ENCODE peak calls at places on chromosomes 11 and 22, in ten cellular contexts. C, G, T, B, E, K, R, X, A and M are unnamed samples.

GRCh38 chr11:64661146-64661545 is 61.9 kb downstream of the NRXN2 start:
- DNase-seq in R (no peak), G (no peak), C (peak), B (no peak), X (no peak), A (no peak), K (peak), E (no peak), T (no peak), M (peak)

GRCh38 chr11:64809781-64810241 is 540 bp downstream of the MEN1 start:
- DNase-seq in B (no peak), T (no peak), E (no peak), X (no peak), A (no peak), G (peak), C (peak), R (no peak), K (peak), M (no peak)

GRCh38 chr11:92501346-92501745 is 276.7 kb downstream of the FAT3 start:
- DNase-seq in C (no peak), T (no peak), B (no peak), G (no peak), R (no peak), E (no peak), X (no peak), K (no peak), A (no peak), M (no peak)

GRCh38 chr22:17997456-17997855 is 26.9 kb downstream of the MICAL3 start:
- DNase-seq in G (no peak), E (no peak), C (peak), T (peak), R (no peak), A (no peak), B (no peak), X (no peak), K (no peak), M (peak)

GRCh38 chr11:67504023-67504949 is 877 bp downstream of the PITPNM1 start:
- DNase-seq in G (peak), B (no peak), R (peak), A (no peak), E (no peak), X (no peak), K (peak), C (peak), T (no peak), M (peak)

GRCh38 chr11:120682026-120682649 is 170.6 kb downstream of the GRIK4 start:
- DNase-seq in T (no peak), A (no peak), R (no peak), C (no peak), G (no peak), K (no peak), E (no peak), B (no peak), X (no peak), M (no peak)

GRCh38 chr11:126352934-126353801 is 2.3 kb upstream of the ST3GAL4 start:
- DNase-seq in A (no peak), K (no peak), E (no peak), G (peak), R (no peak), X (no peak), C (peak), B (no peak), T (no peak), M (peak)

GRCh38 chr22:27637604-27638003 is 164.0 kb downstream of the MN1 start:
- DNase-seq in A (no peak), X (no peak), E (no peak), K (no peak), T (no peak), C (peak), B (peak), R (no peak), G (no peak), M (peak)

GRCh38 chr11:35267504-35267903 is 128.5 kb downstream of the CD44 start:
- DNase-seq in B (peak), G (no peak), X (no peak), K (no peak), T (no peak), E (no peak), C (peak), R (no peak), A (no peak), M (peak)

GRCh38 chr11:83070044-83070877 is 1.4 kb downstream of the RAB30 start:
- DNase-seq in X (no peak), G (no peak), E (no peak), B (no peak), R (no peak), A (no peak), C (peak), K (no peak), T (no peak), M (peak)

GRCh38 chr11:43942651-43943356 is 367 bp downstream of the C11orf96 start:
- DNase-seq in E (peak), X (no peak), C (peak), T (peak), K (no peak), A (peak), R (no peak), G (peak), B (no peak), M (peak)

GRCh38 chr11:31714840-31715239 is 96.3 kb downstream of the PAX6 start:
- DNase-seq in K (no peak), A (no peak), G (no peak), B (no peak), X (no peak), E (no peak), C (no peak), T (no peak), R (no peak), M (no peak)

GRCh38 chr11:61888043-61888442 is 3.3 kb downstream of the FADS3 start:
- DNase-seq in K (peak), X (no peak), B (peak), R (no peak), G (no peak), A (peak), E (no peak), C (peak), T (peak), M (peak)

GRCh38 chr11:1087961-1088926 is 13.6 kb downstream of the MUC2 start:
- DNase-seq in T (peak), K (peak), E (no peak), X (no peak), A (peak), C (no peak), G (peak), B (no peak), R (peak), M (no peak)

GRCh38 chr11:41400124-41400523 is 59.3 kb downstream of the LRRC4C start:
- DNase-seq in C (no peak), X (no peak), G (no peak), R (no peak), A (no peak), T (no peak), K (no peak), B (no peak), E (no peak), M (no peak)

GRCh38 chr11:121437018-121437685 is 15.0 kb upstream of the SORL1 start:
- DNase-seq in C (no peak), X (no peak), G (no peak), R (no peak), E (no peak), B (no peak), K (no peak), A (no peak), T (no peak), M (no peak)

GRCh38 chr22:23893957-23894709 is at the start of gene MIF:
- DNase-seq in R (peak), G (peak), X (peak), B (no peak), C (peak), K (peak), T (peak), E (peak), A (peak), M (peak)

GRCh38 chr11:63985812-63986155 is 454 bp upstream of the OTUB1 start:
- DNase-seq in X (no peak), A (peak), R (peak), K (peak), B (no peak), G (peak), T (no peak), C (no peak), E (no peak), M (no peak)

GRCh38 chr22:38080847-38081635 is 2.9 kb downstream of the SLC16A8 start:
- DNase-seq in G (no peak), E (no peak), C (peak), A (no peak), R (no peak), T (no peak), K (peak), B (no peak), X (no peak), M (peak)

GRCh38 chr22:41913040-41913719 is 1.7 kb downstream of the SHISA8 start:
- DNase-seq in K (no peak), C (no peak), E (no peak), R (no peak), A (no peak), G (no peak), X (no peak), B (no peak), T (no peak), M (no peak)

GRCh38 chr22:21624880-21625791 is 4.7 kb downstream of the YDJC start:
- DNase-seq in G (no peak), E (no peak), X (no peak), T (no peak), K (no peak), R (no peak), A (no peak), C (no peak), B (no peak), M (no peak)

GRCh38 chr22:27400811-27401210 is 400.7 kb downstream of the MN1 start:
- DNase-seq in E (no peak), K (no peak), C (no peak), R (no peak), T (no peak), G (no peak), X (no peak), A (no peak), B (no peak), M (no peak)

GRCh38 chr11:59225017-59225416 is 12.3 kb upstream of the MPEG1 start:
- DNase-seq in E (no peak), G (no peak), A (no peak), C (no peak), K (no peak), R (no peak), X (no peak), B (no peak), T (no peak), M (no peak)

GRCh38 chr11:126918556-126918955 is 82.0 kb downstream of the KIRREL3 start:
- DNase-seq in E (no peak), A (no peak), R (no peak), K (no peak), G (no peak), X (no peak), B (no peak), T (no peak), C (no peak), M (peak)

GRCh38 chr22:36988075-36988474 is 31.2 kb downstream of the TST start:
- DNase-seq in C (no peak), T (no peak), G (no peak), A (no peak), K (peak), R (no peak), B (no peak), X (no peak), E (no peak), M (no peak)

GRCh38 chr22:23767673-23768548 is at the start of gene CHCHD10:
- DNase-seq in C (peak), B (no peak), R (peak), K (peak), X (peak), T (peak), G (peak), A (peak), E (peak), M (peak)

GRCh38 chr11:64291746-64292457 is 800 bp downstream of the KCNK4 start:
- DNase-seq in X (no peak), A (no peak), C (no peak), K (no peak), G (no peak), R (no peak), B (no peak), E (no peak), T (no peak), M (no peak)

GRCh38 chr11:123386746-123387510 is 43.1 kb upstream of the GRAMD1B start:
- DNase-seq in X (no peak), A (no peak), G (no peak), R (no peak), E (no peak), B (peak), T (no peak), K (no peak), C (peak), M (peak)